ENCODE peak calls at places on chromosomes 7 and 10, in ten cellular contexts. One of them, this sample, is unnamed.

GRCh38 chr10:80498833-80499671 is 38.6 kb upstream of the SH2D4B start:
- DNase-seq in ascending aorta: peak; percentile 95
- DNase-seq in Peyer's patch: peak; percentile 95
- DNase-seq in PC-9: peak; percentile 94
- DNase-seq in right atrium auricular region: peak; percentile 97
- DNase-seq in RWPE2: peak; percentile 95
- DNase-seq in tibial artery: peak; percentile 97
- DNase-seq in thoracic aorta: peak; percentile 83
- DNase-seq in endodermal cell: peak; percentile 76
- DNase-seq in CD8-positive, alpha-beta T cell: no peak
- DNase-seq in this sample: peak; percentile 92

GRCh38 chr10:132010484-132010883 is 28.8 kb upstream of the BNIP3 start:
- DNase-seq in ascending aorta: no peak
- DNase-seq in Peyer's patch: no peak
- DNase-seq in PC-9: no peak
- DNase-seq in right atrium auricular region: no peak
- DNase-seq in RWPE2: no peak
- DNase-seq in tibial artery: no peak
- DNase-seq in thoracic aorta: no peak
- DNase-seq in endodermal cell: no peak
- DNase-seq in CD8-positive, alpha-beta T cell: no peak
- DNase-seq in this sample: no peak

GRCh38 chr10:34001831-34002230 is 667.4 kb upstream of the NRP1 start:
- DNase-seq in ascending aorta: no peak
- DNase-seq in Peyer's patch: no peak
- DNase-seq in PC-9: no peak
- DNase-seq in right atrium auricular region: no peak
- DNase-seq in RWPE2: no peak
- DNase-seq in tibial artery: no peak
- DNase-seq in thoracic aorta: no peak
- DNase-seq in endodermal cell: no peak
- DNase-seq in CD8-positive, alpha-beta T cell: no peak
- DNase-seq in this sample: no peak

GRCh38 chr7:28785002-28785995 is 172.8 kb downstream of the TRIL start:
- DNase-seq in ascending aorta: no peak
- DNase-seq in Peyer's patch: no peak
- DNase-seq in PC-9: no peak
- DNase-seq in right atrium auricular region: no peak
- DNase-seq in RWPE2: no peak
- DNase-seq in tibial artery: no peak
- DNase-seq in thoracic aorta: no peak
- DNase-seq in endodermal cell: peak; percentile 68
- DNase-seq in CD8-positive, alpha-beta T cell: no peak
- DNase-seq in this sample: no peak

GRCh38 chr7:30935569-30935877 is 23.9 kb downstream of the AQP1 start:
- DNase-seq in ascending aorta: no peak
- DNase-seq in Peyer's patch: no peak
- DNase-seq in PC-9: no peak
- DNase-seq in right atrium auricular region: no peak
- DNase-seq in RWPE2: peak; percentile 34
- DNase-seq in tibial artery: no peak
- DNase-seq in thoracic aorta: no peak
- DNase-seq in endodermal cell: peak; percentile 32
- DNase-seq in CD8-positive, alpha-beta T cell: no peak
- DNase-seq in this sample: no peak

GRCh38 chr7:123583821-123584220 is 17.8 kb upstream of the ASB15 start:
- DNase-seq in ascending aorta: no peak
- DNase-seq in Peyer's patch: no peak
- DNase-seq in PC-9: no peak
- DNase-seq in right atrium auricular region: no peak
- DNase-seq in RWPE2: no peak
- DNase-seq in tibial artery: no peak
- DNase-seq in thoracic aorta: no peak
- DNase-seq in endodermal cell: no peak
- DNase-seq in CD8-positive, alpha-beta T cell: no peak
- DNase-seq in this sample: no peak

GRCh38 chr10:24762966-24763623 is 39.4 kb upstream of the ARHGAP21 start:
- DNase-seq in ascending aorta: no peak
- DNase-seq in Peyer's patch: no peak
- DNase-seq in PC-9: peak; percentile 32
- DNase-seq in right atrium auricular region: no peak
- DNase-seq in RWPE2: no peak
- DNase-seq in tibial artery: no peak
- DNase-seq in thoracic aorta: no peak
- DNase-seq in endodermal cell: no peak
- DNase-seq in CD8-positive, alpha-beta T cell: no peak
- DNase-seq in this sample: no peak

GRCh38 chr7:108164946-108165345 is 34.8 kb upstream of the LAMB4 start:
- DNase-seq in ascending aorta: no peak
- DNase-seq in Peyer's patch: no peak
- DNase-seq in PC-9: no peak
- DNase-seq in right atrium auricular region: no peak
- DNase-seq in RWPE2: no peak
- DNase-seq in tibial artery: no peak
- DNase-seq in thoracic aorta: no peak
- DNase-seq in endodermal cell: no peak
- DNase-seq in CD8-positive, alpha-beta T cell: no peak
- DNase-seq in this sample: no peak

GRCh38 chr10:77939561-77940001 is 13.0 kb upstream of the DLG5 start:
- DNase-seq in ascending aorta: no peak
- DNase-seq in Peyer's patch: peak; percentile 68
- DNase-seq in PC-9: no peak
- DNase-seq in right atrium auricular region: no peak
- DNase-seq in RWPE2: no peak
- DNase-seq in tibial artery: peak; percentile 79
- DNase-seq in thoracic aorta: no peak
- DNase-seq in endodermal cell: peak; percentile 85
- DNase-seq in CD8-positive, alpha-beta T cell: no peak
- DNase-seq in this sample: peak; percentile 59

GRCh38 chr7:513521-514166 is 6.0 kb downstream of the PDGFA start:
- DNase-seq in ascending aorta: no peak
- DNase-seq in Peyer's patch: no peak
- DNase-seq in PC-9: no peak
- DNase-seq in right atrium auricular region: no peak
- DNase-seq in RWPE2: no peak
- DNase-seq in tibial artery: no peak
- DNase-seq in thoracic aorta: no peak
- DNase-seq in endodermal cell: no peak
- DNase-seq in CD8-positive, alpha-beta T cell: no peak
- DNase-seq in this sample: no peak

GRCh38 chr7:515628-516027 is 4.0 kb downstream of the PDGFA start:
- DNase-seq in ascending aorta: no peak
- DNase-seq in Peyer's patch: no peak
- DNase-seq in PC-9: no peak
- DNase-seq in right atrium auricular region: no peak
- DNase-seq in RWPE2: no peak
- DNase-seq in tibial artery: no peak
- DNase-seq in thoracic aorta: no peak
- DNase-seq in endodermal cell: peak; percentile 91
- DNase-seq in CD8-positive, alpha-beta T cell: no peak
- DNase-seq in this sample: no peak

GRCh38 chr7:516216-516605 is 3.4 kb downstream of the PDGFA start:
- DNase-seq in ascending aorta: no peak
- DNase-seq in Peyer's patch: no peak
- DNase-seq in PC-9: no peak
- DNase-seq in right atrium auricular region: no peak
- DNase-seq in RWPE2: no peak
- DNase-seq in tibial artery: no peak
- DNase-seq in thoracic aorta: no peak
- DNase-seq in endodermal cell: no peak
- DNase-seq in CD8-positive, alpha-beta T cell: no peak
- DNase-seq in this sample: no peak

GRCh38 chr7:514242-514641 is 5.4 kb downstream of the PDGFA start:
- DNase-seq in ascending aorta: no peak
- DNase-seq in Peyer's patch: no peak
- DNase-seq in PC-9: no peak
- DNase-seq in right atrium auricular region: no peak
- DNase-seq in RWPE2: no peak
- DNase-seq in tibial artery: no peak
- DNase-seq in thoracic aorta: no peak
- DNase-seq in endodermal cell: no peak
- DNase-seq in CD8-positive, alpha-beta T cell: no peak
- DNase-seq in this sample: no peak

DNA sequence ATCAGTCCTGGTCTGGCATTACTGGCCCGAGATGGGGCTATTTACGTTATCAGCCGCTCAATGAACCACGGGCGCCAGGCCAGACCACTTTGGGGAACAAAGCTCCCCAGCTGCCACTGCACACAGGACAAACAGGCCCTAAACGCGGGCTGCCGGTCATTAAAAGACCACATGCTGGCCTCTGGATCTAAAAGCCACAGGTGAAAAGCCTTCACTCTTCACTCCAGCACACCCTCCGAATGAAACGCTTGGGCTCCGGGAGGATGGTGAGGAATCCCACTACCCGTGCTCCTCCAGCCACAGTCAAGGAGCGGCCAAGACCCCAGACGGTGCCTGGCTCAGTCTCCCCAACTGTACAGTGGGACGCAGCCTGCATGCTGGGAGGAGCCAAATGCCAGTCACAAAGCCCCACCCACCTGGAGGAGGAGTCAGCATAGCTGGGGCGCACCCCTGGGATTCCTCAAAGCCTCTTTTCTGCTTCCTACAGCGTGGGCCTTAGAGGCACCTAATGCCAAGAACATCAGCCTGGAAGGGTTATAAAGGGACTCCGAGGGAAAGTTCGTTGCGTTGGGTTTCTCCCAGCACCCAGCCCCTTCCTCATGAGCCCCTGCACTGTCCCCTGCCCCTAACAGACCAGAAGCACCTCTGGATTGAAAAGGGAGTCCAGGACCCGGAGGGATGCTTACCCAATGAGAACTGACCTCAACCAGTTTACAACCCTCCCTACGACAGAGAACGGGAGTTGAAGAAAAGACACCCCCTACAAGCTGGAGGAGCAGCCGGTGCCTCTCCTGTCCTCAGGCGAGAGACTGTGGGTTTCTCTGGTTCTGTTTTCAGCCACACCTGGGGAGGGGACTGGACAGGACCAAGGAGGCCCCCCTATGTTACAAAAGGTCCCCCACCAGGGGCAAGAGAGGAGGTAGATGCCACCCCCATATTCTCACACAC is 4.7 kb downstream of the PDGFA start:
- DNase-seq in ascending aorta: peak; percentile 84
- DNase-seq in Peyer's patch: peak; percentile 86
- DNase-seq in PC-9: no peak
- DNase-seq in right atrium auricular region: no peak
- DNase-seq in RWPE2: no peak
- DNase-seq in tibial artery: no peak
- DNase-seq in thoracic aorta: no peak
- DNase-seq in endodermal cell: peak; percentile 85
- DNase-seq in CD8-positive, alpha-beta T cell: no peak
- DNase-seq in this sample: peak; percentile 33
- H3K4me3 ChIP-seq in ascending aorta: peak overlapping the region; percentile 83
- H3K4me3 ChIP-seq in Peyer's patch: peak overlapping the region; percentile 72
- H3K4me3 ChIP-seq in PC-9: no peak overlapping the region
- H3K4me3 ChIP-seq in right atrium auricular region: no peak overlapping the region
- H3K4me3 ChIP-seq in RWPE2: peak overlapping the region; percentile 1
- H3K4me3 ChIP-seq in tibial artery: peak overlapping the region; percentile 96
- H3K4me3 ChIP-seq in thoracic aorta: peak overlapping the region; percentile 100
- H3K4me3 ChIP-seq in endodermal cell: no peak overlapping the region
- H3K4me3 ChIP-seq in CD8-positive, alpha-beta T cell: no peak overlapping the region
- H3K4me3 ChIP-seq in this sample: no peak overlapping the region

DNA sequence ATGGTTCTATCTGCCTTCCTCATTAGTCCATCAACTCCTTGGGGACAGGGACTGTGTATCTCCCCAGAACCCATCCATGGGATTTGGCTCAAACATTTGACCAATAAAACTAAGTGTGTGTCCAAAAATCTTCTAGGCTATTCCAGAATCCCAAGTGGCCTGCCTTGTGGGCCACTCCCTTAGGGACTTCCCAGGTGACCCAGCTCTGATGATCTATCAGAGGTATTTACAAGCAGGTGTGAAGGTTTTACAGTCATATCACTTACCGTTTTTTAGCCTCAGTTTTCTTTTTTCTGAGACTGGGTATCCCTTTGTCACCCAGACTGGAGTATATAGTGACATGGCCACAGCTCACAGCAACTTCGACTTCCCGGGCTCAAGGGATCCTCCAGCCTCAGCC is 64.4 kb downstream of the PIP4K2A start:
- DNase-seq in ascending aorta: no peak
- DNase-seq in Peyer's patch: no peak
- DNase-seq in PC-9: no peak
- DNase-seq in right atrium auricular region: no peak
- DNase-seq in RWPE2: no peak
- DNase-seq in tibial artery: no peak
- DNase-seq in thoracic aorta: no peak
- DNase-seq in endodermal cell: no peak
- DNase-seq in CD8-positive, alpha-beta T cell: no peak
- DNase-seq in this sample: no peak
- H3K4me1 ChIP-seq in ascending aorta: peaks cover 32% of the 10 kb centered on the region
- H3K4me1 ChIP-seq in Peyer's patch: peaks cover 21% of the 10 kb centered on the region
- H3K4me1 ChIP-seq in PC-9: no peaks in the 10 kb centered on the region
- H3K4me1 ChIP-seq in right atrium auricular region: no peaks in the 10 kb centered on the region
- H3K4me1 ChIP-seq in RWPE2: peaks cover 3% of the 10 kb centered on the region
- H3K4me1 ChIP-seq in tibial artery: peaks cover 5% of the 10 kb centered on the region
- H3K4me1 ChIP-seq in thoracic aorta: peaks cover 70% of the 10 kb centered on the region
- H3K4me1 ChIP-seq in endodermal cell: peaks cover 6% of the 10 kb centered on the region
- H3K4me1 ChIP-seq in CD8-positive, alpha-beta T cell: peaks cover 98% of the 10 kb centered on the region
- H3K4me1 ChIP-seq in this sample: peaks cover 3% of the 10 kb centered on the region

DNA sequence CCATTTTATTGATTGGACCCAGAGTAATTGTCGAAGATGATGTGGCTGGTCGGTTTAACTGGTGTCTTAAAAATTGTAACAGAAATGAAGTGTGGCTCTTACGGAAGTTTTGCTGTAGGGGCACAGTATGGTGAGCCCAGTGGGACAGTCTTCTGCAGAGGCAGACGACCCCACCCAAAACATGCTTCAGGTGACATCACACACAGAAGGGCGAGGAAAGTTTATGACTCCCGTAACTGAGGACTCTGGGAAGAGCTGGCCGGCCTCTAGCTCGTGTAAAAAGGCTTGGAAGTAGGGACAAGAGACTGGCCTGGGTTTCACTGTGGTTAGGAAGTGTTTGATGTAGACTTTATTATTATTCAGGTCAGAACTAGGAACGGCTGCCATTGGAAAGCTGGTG is 73.3 kb downstream of the HTR5A start:
- DNase-seq in ascending aorta: no peak
- DNase-seq in Peyer's patch: no peak
- DNase-seq in PC-9: no peak
- DNase-seq in right atrium auricular region: no peak
- DNase-seq in RWPE2: no peak
- DNase-seq in tibial artery: no peak
- DNase-seq in thoracic aorta: no peak
- DNase-seq in endodermal cell: no peak
- DNase-seq in CD8-positive, alpha-beta T cell: no peak
- DNase-seq in this sample: no peak
- TF ChIP-seq CTCF in ascending aorta: no peak
- TF ChIP-seq CTCF in Peyer's patch: no peak
- TF ChIP-seq CTCF in PC-9: no peak
- TF ChIP-seq CTCF in right atrium auricular region: no peak
- TF ChIP-seq CTCF in RWPE2: no peak
- TF ChIP-seq CTCF in tibial artery: no peak
- TF ChIP-seq CTCF in thoracic aorta: no peak
- TF ChIP-seq CTCF in endodermal cell: no peak
- TF ChIP-seq CTCF in CD8-positive, alpha-beta T cell: no peak
- TF ChIP-seq CTCF in this sample: no peak

DNA sequence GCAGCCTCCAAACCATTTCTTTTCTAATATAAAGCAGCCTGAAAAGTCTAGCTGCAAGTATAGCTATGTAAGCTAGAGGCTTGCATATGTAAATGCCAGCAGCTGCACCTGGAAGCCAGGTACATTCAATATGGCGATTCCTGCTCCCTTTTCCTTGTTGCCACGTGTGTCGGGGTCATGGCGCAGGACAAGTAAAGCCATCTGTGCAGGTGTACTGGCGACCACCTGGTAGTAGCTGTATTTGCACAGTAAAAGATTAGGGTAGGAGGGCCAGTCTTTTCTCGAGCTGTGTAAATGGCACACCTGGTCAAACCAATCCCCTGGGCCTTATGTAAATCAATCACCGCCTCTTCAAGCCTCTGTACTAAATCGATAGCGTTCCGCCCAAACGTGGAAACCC is 484.5 kb downstream of the MAGI2 start:
- DNase-seq in ascending aorta: no peak
- DNase-seq in Peyer's patch: no peak
- DNase-seq in PC-9: no peak
- DNase-seq in right atrium auricular region: no peak
- DNase-seq in RWPE2: no peak
- DNase-seq in tibial artery: no peak
- DNase-seq in thoracic aorta: no peak
- DNase-seq in endodermal cell: no peak
- DNase-seq in CD8-positive, alpha-beta T cell: no peak
- DNase-seq in this sample: no peak
- H3K4me3 ChIP-seq in ascending aorta: no peak overlapping the region
- H3K4me3 ChIP-seq in Peyer's patch: no peak overlapping the region
- H3K4me3 ChIP-seq in PC-9: no peak overlapping the region
- H3K4me3 ChIP-seq in right atrium auricular region: no peak overlapping the region
- H3K4me3 ChIP-seq in RWPE2: no peak overlapping the region
- H3K4me3 ChIP-seq in tibial artery: no peak overlapping the region
- H3K4me3 ChIP-seq in thoracic aorta: no peak overlapping the region
- H3K4me3 ChIP-seq in endodermal cell: no peak overlapping the region
- H3K4me3 ChIP-seq in CD8-positive, alpha-beta T cell: no peak overlapping the region
- H3K4me3 ChIP-seq in this sample: no peak overlapping the region

This sample was measured in gastrocnemius medialis.